ENCODE peak calls at places on chromosomes 13 and 19, in nine cellular contexts. One of them, this sample, is unnamed.

GRCh38 chr19:33427801-33428626 is 54.5 kb downstream of the CEBPG start:
- DNase-seq in stimulated activated CD4-positive, alpha-beta T cell treated with anti-CD3 and anti-CD28 coated beads, Interleukin-12 subunit alpha, Interleukin-12 subunit beta, amount 100 ng/mL, for 4 hours: no peak
- DNase-seq in activated naive CD4-positive, alpha-beta T cell treated with anti-CD3 and anti-CD28 coated beads for 36 hours: no peak
- DNase-seq in tibial nerve: no peak
- DNase-seq in T-cell: no peak
- DNase-seq in GM13977: no peak
- DNase-seq in myocyte: no peak
- DNase-seq in NCI-H2107: no peak
- DNase-seq in C1 segment of cervical spinal cord: no peak
- DNase-seq in this sample: no peak

GRCh38 chr13:51453959-51454703 is 1.3 kb upstream of the INTS6 start:
- DNase-seq in GM13977: peak; percentile 37
- DNase-seq in activated naive CD4-positive, alpha-beta T cell treated with anti-CD3 and anti-CD28 coated beads for 36 hours: peak; percentile 50
- DNase-seq in tibial nerve: peak; percentile 36
- DNase-seq in stimulated activated CD4-positive, alpha-beta T cell treated with anti-CD3 and anti-CD28 coated beads, Interleukin-12 subunit alpha, Interleukin-12 subunit beta, amount 100 ng/mL, for 4 hours: peak; percentile 37
- DNase-seq in myocyte: peak; percentile 26
- DNase-seq in NCI-H2107: no peak
- DNase-seq in C1 segment of cervical spinal cord: no peak
- DNase-seq in T-cell: no peak
- DNase-seq in this sample: peak; percentile 65

GRCh38 chr13:64525687-64526086 is 2704.4 kb downstream of the PCDH9 start:
- DNase-seq in stimulated activated CD4-positive, alpha-beta T cell treated with anti-CD3 and anti-CD28 coated beads, Interleukin-12 subunit alpha, Interleukin-12 subunit beta, amount 100 ng/mL, for 4 hours: no peak
- DNase-seq in C1 segment of cervical spinal cord: no peak
- DNase-seq in NCI-H2107: no peak
- DNase-seq in myocyte: no peak
- DNase-seq in GM13977: no peak
- DNase-seq in T-cell: no peak
- DNase-seq in tibial nerve: no peak
- DNase-seq in activated naive CD4-positive, alpha-beta T cell treated with anti-CD3 and anti-CD28 coated beads for 36 hours: no peak
- DNase-seq in this sample: no peak

GRCh38 chr13:28792992-28793391 is 27.1 kb upstream of the MTUS2 start:
- DNase-seq in GM13977: no peak
- DNase-seq in NCI-H2107: no peak
- DNase-seq in activated naive CD4-positive, alpha-beta T cell treated with anti-CD3 and anti-CD28 coated beads for 36 hours: no peak
- DNase-seq in C1 segment of cervical spinal cord: no peak
- DNase-seq in myocyte: peak; percentile 82
- DNase-seq in tibial nerve: no peak
- DNase-seq in stimulated activated CD4-positive, alpha-beta T cell treated with anti-CD3 and anti-CD28 coated beads, Interleukin-12 subunit alpha, Interleukin-12 subunit beta, amount 100 ng/mL, for 4 hours: no peak
- DNase-seq in T-cell: no peak
- DNase-seq in this sample: no peak

GRCh38 chr13:99948411-99948810 is 23.2 kb downstream of the ZIC5 start:
- DNase-seq in T-cell: no peak
- DNase-seq in myocyte: no peak
- DNase-seq in C1 segment of cervical spinal cord: no peak
- DNase-seq in stimulated activated CD4-positive, alpha-beta T cell treated with anti-CD3 and anti-CD28 coated beads, Interleukin-12 subunit alpha, Interleukin-12 subunit beta, amount 100 ng/mL, for 4 hours: no peak
- DNase-seq in tibial nerve: no peak
- DNase-seq in activated naive CD4-positive, alpha-beta T cell treated with anti-CD3 and anti-CD28 coated beads for 36 hours: no peak
- DNase-seq in NCI-H2107: no peak
- DNase-seq in GM13977: no peak
- DNase-seq in this sample: no peak

GRCh38 chr13:68380041-68380973 is 1150.2 kb upstream of the PCDH9 start:
- DNase-seq in T-cell: no peak
- DNase-seq in activated naive CD4-positive, alpha-beta T cell treated with anti-CD3 and anti-CD28 coated beads for 36 hours: no peak
- DNase-seq in stimulated activated CD4-positive, alpha-beta T cell treated with anti-CD3 and anti-CD28 coated beads, Interleukin-12 subunit alpha, Interleukin-12 subunit beta, amount 100 ng/mL, for 4 hours: no peak
- DNase-seq in GM13977: no peak
- DNase-seq in tibial nerve: no peak
- DNase-seq in NCI-H2107: no peak
- DNase-seq in myocyte: no peak
- DNase-seq in C1 segment of cervical spinal cord: no peak
- DNase-seq in this sample: no peak

GRCh38 chr13:57632276-57633140 is 964 bp downstream of the PCDH17 start:
- DNase-seq in tibial nerve: no peak
- DNase-seq in activated naive CD4-positive, alpha-beta T cell treated with anti-CD3 and anti-CD28 coated beads for 36 hours: no peak
- DNase-seq in T-cell: no peak
- DNase-seq in stimulated activated CD4-positive, alpha-beta T cell treated with anti-CD3 and anti-CD28 coated beads, Interleukin-12 subunit alpha, Interleukin-12 subunit beta, amount 100 ng/mL, for 4 hours: no peak
- DNase-seq in GM13977: peak; percentile 28
- DNase-seq in NCI-H2107: no peak
- DNase-seq in myocyte: no peak
- DNase-seq in C1 segment of cervical spinal cord: no peak
- DNase-seq in this sample: no peak

GRCh38 chr19:36265064-36265463 is 50.2 kb downstream of the ZNF146 start:
- DNase-seq in myocyte: no peak
- DNase-seq in stimulated activated CD4-positive, alpha-beta T cell treated with anti-CD3 and anti-CD28 coated beads, Interleukin-12 subunit alpha, Interleukin-12 subunit beta, amount 100 ng/mL, for 4 hours: no peak
- DNase-seq in activated naive CD4-positive, alpha-beta T cell treated with anti-CD3 and anti-CD28 coated beads for 36 hours: no peak
- DNase-seq in NCI-H2107: no peak
- DNase-seq in GM13977: no peak
- DNase-seq in C1 segment of cervical spinal cord: no peak
- DNase-seq in tibial nerve: no peak
- DNase-seq in T-cell: no peak
- DNase-seq in this sample: no peak

GRCh38 chr13:64529874-64530485 is 2700.2 kb downstream of the PCDH9 start:
- DNase-seq in C1 segment of cervical spinal cord: no peak
- DNase-seq in stimulated activated CD4-positive, alpha-beta T cell treated with anti-CD3 and anti-CD28 coated beads, Interleukin-12 subunit alpha, Interleukin-12 subunit beta, amount 100 ng/mL, for 4 hours: no peak
- DNase-seq in NCI-H2107: no peak
- DNase-seq in T-cell: no peak
- DNase-seq in tibial nerve: no peak
- DNase-seq in GM13977: peak; percentile 7
- DNase-seq in myocyte: peak; percentile 22
- DNase-seq in activated naive CD4-positive, alpha-beta T cell treated with anti-CD3 and anti-CD28 coated beads for 36 hours: peak; percentile 7
- DNase-seq in this sample: no peak

GRCh38 chr13:112569771-112570288 is 18.1 kb downstream of the TUBGCP3 start:
- DNase-seq in T-cell: no peak
- DNase-seq in tibial nerve: no peak
- DNase-seq in activated naive CD4-positive, alpha-beta T cell treated with anti-CD3 and anti-CD28 coated beads for 36 hours: no peak
- DNase-seq in NCI-H2107: no peak
- DNase-seq in GM13977: no peak
- DNase-seq in C1 segment of cervical spinal cord: no peak
- DNase-seq in myocyte: no peak
- DNase-seq in stimulated activated CD4-positive, alpha-beta T cell treated with anti-CD3 and anti-CD28 coated beads, Interleukin-12 subunit alpha, Interleukin-12 subunit beta, amount 100 ng/mL, for 4 hours: no peak
- DNase-seq in this sample: no peak

GRCh38 chr13:29958476-29958875 is 108.1 kb upstream of the UBL3 start:
- DNase-seq in stimulated activated CD4-positive, alpha-beta T cell treated with anti-CD3 and anti-CD28 coated beads, Interleukin-12 subunit alpha, Interleukin-12 subunit beta, amount 100 ng/mL, for 4 hours: no peak
- DNase-seq in activated naive CD4-positive, alpha-beta T cell treated with anti-CD3 and anti-CD28 coated beads for 36 hours: no peak
- DNase-seq in T-cell: peak; percentile 39
- DNase-seq in C1 segment of cervical spinal cord: no peak
- DNase-seq in myocyte: no peak
- DNase-seq in tibial nerve: no peak
- DNase-seq in GM13977: no peak
- DNase-seq in NCI-H2107: no peak
- DNase-seq in this sample: no peak

GRCh38 chr13:40285634-40286033 is 380.8 kb downstream of the FOXO1 start:
- DNase-seq in NCI-H2107: no peak
- DNase-seq in myocyte: no peak
- DNase-seq in C1 segment of cervical spinal cord: no peak
- DNase-seq in tibial nerve: no peak
- DNase-seq in GM13977: no peak
- DNase-seq in stimulated activated CD4-positive, alpha-beta T cell treated with anti-CD3 and anti-CD28 coated beads, Interleukin-12 subunit alpha, Interleukin-12 subunit beta, amount 100 ng/mL, for 4 hours: no peak
- DNase-seq in activated naive CD4-positive, alpha-beta T cell treated with anti-CD3 and anti-CD28 coated beads for 36 hours: no peak
- DNase-seq in T-cell: no peak
- DNase-seq in this sample: no peak

GRCh38 chr19:2230807-2231533 is 5.2 kb downstream of the PLEKHJ1 start:
- DNase-seq in activated naive CD4-positive, alpha-beta T cell treated with anti-CD3 and anti-CD28 coated beads for 36 hours: no peak
- DNase-seq in myocyte: peak; percentile 43
- DNase-seq in GM13977: no peak
- DNase-seq in stimulated activated CD4-positive, alpha-beta T cell treated with anti-CD3 and anti-CD28 coated beads, Interleukin-12 subunit alpha, Interleukin-12 subunit beta, amount 100 ng/mL, for 4 hours: no peak
- DNase-seq in C1 segment of cervical spinal cord: no peak
- DNase-seq in NCI-H2107: no peak
- DNase-seq in tibial nerve: no peak
- DNase-seq in T-cell: no peak
- DNase-seq in this sample: no peak

GRCh38 chr19:37329686-37330085 is 41.2 kb upstream of the ZNF527 start:
- DNase-seq in GM13977: no peak
- DNase-seq in C1 segment of cervical spinal cord: no peak
- DNase-seq in T-cell: no peak
- DNase-seq in tibial nerve: no peak
- DNase-seq in stimulated activated CD4-positive, alpha-beta T cell treated with anti-CD3 and anti-CD28 coated beads, Interleukin-12 subunit alpha, Interleukin-12 subunit beta, amount 100 ng/mL, for 4 hours: no peak
- DNase-seq in myocyte: no peak
- DNase-seq in activated naive CD4-positive, alpha-beta T cell treated with anti-CD3 and anti-CD28 coated beads for 36 hours: peak; percentile 10
- DNase-seq in NCI-H2107: no peak
- DNase-seq in this sample: no peak